ENCODE peak calls at places on chromosomes 1 and 21, in four cellular contexts. J is heart left ventricle, T is tibial nerve, F is adrenal gland. U is an unnamed sample.

GRCh38 chr21:15422761-15423160 is 307.0 kb upstream of the USP25 start:
- DNase-seq in J (no peak), F (no peak), T (no peak), U (no peak)

GRCh38 chr1:9279172-9279840 is 13.4 kb upstream of the SPSB1 start:
- DNase-seq in F (no peak), T (no peak), J (no peak), U (no peak)

GRCh38 chr1:32611859-32612188 is 38.5 kb downstream of the ZBTB8OS start:
- DNase-seq in F (no peak), J (no peak), T (no peak), U (no peak)

GRCh38 chr1:111971396-111971795 is 18.1 kb downstream of the KCND3 start:
- DNase-seq in J (no peak), F (no peak), T (no peak), U (no peak)

GRCh38 chr1:198680174-198680871 is 41.5 kb downstream of the PTPRC start:
- DNase-seq in J (no peak), F (no peak), T (no peak), U (no peak)

GRCh38 chr1:30058966-30059365 is 664.4 kb downstream of the MATN1 start:
- DNase-seq in F (no peak), J (no peak), T (no peak), U (no peak)

GRCh38 chr1:59340411-59341307 is 43.8 kb downstream of the FGGY start:
- DNase-seq in J (no peak), T (no peak), F (no peak), U (no peak)

GRCh38 chr21:32212116-32212515 is 66.7 kb downstream of the MIS18A start:
- DNase-seq in J (no peak), F (no peak), T (no peak), U (no peak)

GRCh38 chr21:34934350-34934749 is 114.8 kb downstream of the RUNX1 start:
- DNase-seq in J (no peak), T (no peak), F (no peak), U (no peak)

GRCh38 chr1:147515046-147515869 is 26.0 kb upstream of the BCL9 start:
- DNase-seq in T (no peak), F (no peak), J (no peak), U (peak; percentile 63)

GRCh38 chr21:33152228-33153130 is 77.3 kb upstream of the IFNAR2 start:
- DNase-seq in J (no peak), F (no peak), T (no peak), U (no peak)

GRCh38 chr1:9338354-9339250 is 45.9 kb downstream of the SPSB1 start:
- DNase-seq in F (no peak), J (no peak), T (no peak), U (peak; percentile 24)

GRCh38 chr1:6667139-6667538 is 34.5 kb downstream of the DNAJC11 start:
- DNase-seq in F (peak; percentile 83), J (peak; percentile 61), T (no peak), U (no peak)

GRCh38 chr1:6471086-6471841 is 5.3 kb upstream of the TNFRSF25 start:
- DNase-seq in F (no peak), J (no peak), T (no peak), U (no peak)

GRCh38 chr1:97013904-97014303 is 292.3 kb downstream of the PTBP2 start:
- DNase-seq in J (no peak), T (no peak), F (no peak), U (no peak)

GRCh38 chr1:90768826-90769225 is 51.7 kb upstream of the BARHL2 start:
- DNase-seq in F (no peak), J (no peak), T (no peak), U (no peak)

GRCh38 chr1:54124472-54124871 is 28.3 kb downstream of the CDCP2 start:
- DNase-seq in T (no peak), J (no peak), F (no peak), U (peak; percentile 76)

GRCh38 chr1:190067592-190067991 is 410.1 kb downstream of the BRINP3 start:
- DNase-seq in F (no peak), T (no peak), J (no peak), U (no peak)

GRCh38 chr21:42615924-42616323 is 37.5 kb upstream of the PDE9A start:
- DNase-seq in T (no peak), F (no peak), J (no peak), U (no peak)

GRCh38 chr1:2001773-2002411 is 1.7 kb downstream of the CFAP74 start:
- DNase-seq in T (no peak), J (no peak), F (no peak), U (no peak)

GRCh38 chr1:102693345-102693744 is 415.0 kb downstream of the COL11A1 start:
- DNase-seq in T (no peak), F (no peak), J (no peak), U (no peak)

GRCh38 chr1:11731719-11732283 is 4.1 kb upstream of the AGTRAP start:
- DNase-seq in F (peak; percentile 49), J (peak; percentile 86), T (peak; percentile 70), U (peak; percentile 48)

GRCh38 chr1:115330480-115331013 is 7.5 kb downstream of the NGF start:
- DNase-seq in J (no peak), T (peak; percentile 51), F (no peak), U (no peak)

GRCh38 chr1:184823080-184823479 is 68.4 kb upstream of the EDEM3 start:
- DNase-seq in F (no peak), T (no peak), J (no peak), U (no peak)

GRCh38 chr1:158931055-158931737 is at the start of gene PYHIN1:
- DNase-seq in J (no peak), F (no peak), T (peak; percentile 20), U (peak; percentile 8)

GRCh38 chr1:60916926-60917325 is 165.4 kb upstream of the NFIA start:
- DNase-seq in T (no peak), J (no peak), F (no peak), U (no peak)

GRCh38 chr1:201360486-201360885 is 17.0 kb downstream of the TNNT2 start:
- DNase-seq in F (no peak), T (no peak), J (no peak), U (no peak)

GRCh38 chr1:5992814-5993552 is 758 bp upstream of the NPHP4 start:
- DNase-seq in T (no peak), J (no peak), F (no peak), U (no peak)

GRCh38 chr1:22880174-22880601 is 92.5 kb downstream of the LACTBL1 start:
- DNase-seq in F (no peak), J (no peak), T (no peak), U (no peak)

GRCh38 chr1:40409467-40409866 is 35.9 kb downstream of the SMAP2 start:
- DNase-seq in T (no peak), F (no peak), J (no peak), U (no peak)
- H3K4me1 ChIP-seq in T (no peaks in the 10 kb centered on the region), F (peaks cover 6% of the 10 kb centered on the region), J (peaks cover 7% of the 10 kb centered on the region), U (peaks cover 7% of the 10 kb centered on the region)

GRCh38 chr1:239675735-239676134 is 289.4 kb downstream of the CHRM3 start:
- DNase-seq in T (no peak), J (no peak), F (no peak), U (no peak)
- TF ChIP-seq POLR2A in T (no peak), J (no peak), F (no peak), U (no peak)

DNA sequence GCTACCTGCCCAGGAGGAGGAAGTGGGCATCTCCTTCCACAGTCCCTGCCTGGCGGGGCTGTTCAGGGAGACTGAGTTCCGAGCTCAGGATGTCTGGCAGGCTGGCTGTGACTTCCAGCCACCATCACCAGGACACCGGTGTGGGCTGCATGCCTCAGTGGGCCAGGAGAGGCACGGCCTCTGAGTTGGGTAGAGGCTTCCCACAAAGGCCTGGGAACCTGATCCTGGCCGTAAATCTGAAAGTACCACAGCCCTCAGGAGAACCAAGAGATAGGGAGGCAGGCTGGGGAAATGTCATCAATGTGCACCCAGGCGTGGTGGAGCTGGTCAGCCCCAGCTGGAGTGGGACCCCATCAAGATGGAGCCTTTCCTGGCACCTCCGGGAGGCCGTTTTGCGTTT is 29.2 kb downstream of the NTPCR start:
- DNase-seq in F (no peak), T (no peak), J (no peak), U (no peak)
- H3K4me3 ChIP-seq in F (no peak overlapping the region), T (no peak overlapping the region), J (no peak overlapping the region), U (no peak overlapping the region)

GRCh38 chr1:94801919-94802546 is 18.1 kb upstream of the SLC44A3 start:
- DNase-seq in F (peak; percentile 39), T (no peak), J (peak; percentile 29), U (peak; percentile 34)
- H3K4me1 ChIP-seq in F (peaks cover 79% of the 10 kb centered on the region), T (peaks cover 17% of the 10 kb centered on the region), J (peaks cover 48% of the 10 kb centered on the region), U (peaks cover 32% of the 10 kb centered on the region)

GRCh38 chr1:28088168-28088961 is at the start of gene EYA3:
- DNase-seq in J (peak; percentile 96), F (peak; percentile 97), T (peak; percentile 99), U (peak; percentile 100)
- TF ChIP-seq POLR2A in J (no peak), F (no peak), T (peak; percentile 6), U (peak; percentile 71)

U was measured in body of pancreas.